ENCODE peak calls at places on chromosomes 5 and 9, in four cellular contexts. N, Q, S and M are unnamed samples.

GRCh38 chr5:126694403-126694802 is 82.5 kb upstream of the LMNB1 start:
- DNase-seq in N (no peak), S (no peak), Q (no peak), M (no peak)

GRCh38 chr5:128494516-128494915 is 43.5 kb downstream of the FBN2 start:
- DNase-seq in S (no peak), N (no peak), Q (no peak), M (no peak)

GRCh38 chr5:135448796-135449507 is 1.8 kb upstream of the DCANP1 start:
- DNase-seq in N (no peak), S (no peak), Q (no peak), M (no peak)

GRCh38 chr9:111897831-111898144 is 1.2 kb downstream of the UGCG start:
- DNase-seq in S (no peak), N (peak; percentile 5), Q (no peak), M (no peak)

GRCh38 chr5:173318881-173319609 is 9.2 kb downstream of the STC2 start:
- DNase-seq in Q (no peak), N (no peak), S (no peak), M (no peak)

GRCh38 chr9:27192291-27192960 is 83.4 kb downstream of the TEK start:
- DNase-seq in S (no peak), Q (no peak), N (no peak), M (no peak)

GRCh38 chr9:121445986-121446385 is 53.7 kb downstream of the GGTA1 start:
- DNase-seq in S (no peak), Q (no peak), N (no peak), M (no peak)

GRCh38 chr5:140420665-140421361 is 19.2 kb downstream of the ANKHD1 start:
- DNase-seq in N (no peak), S (no peak), Q (no peak), M (no peak)

GRCh38 chr9:93902051-93902779 is 52.9 kb downstream of the BARX1 start:
- DNase-seq in Q (no peak), S (no peak), N (no peak), M (no peak)

GRCh38 chr9:6616976-6617375 is 28.6 kb downstream of the GLDC start:
- DNase-seq in S (no peak), N (no peak), Q (no peak), M (no peak)

GRCh38 chr5:144033481-144033880 is 137.0 kb downstream of the YIPF5 start:
- DNase-seq in S (no peak), Q (no peak), N (no peak), M (no peak)

GRCh38 chr5:135126688-135127603 is 92.9 kb upstream of the PITX1 start:
- DNase-seq in S (no peak), Q (no peak), N (no peak), M (no peak)

GRCh38 chr9:92607088-92607487 is 62.8 kb downstream of the IPPK start:
- DNase-seq in N (no peak), Q (no peak), S (no peak), M (no peak)

GRCh38 chr5:10307206-10308148 is at the start of gene CMBL:
- DNase-seq in N (peak; percentile 53), Q (no peak), S (peak; percentile 56), M (no peak)

GRCh38 chr9:121354141-121354540 is 15.9 kb downstream of the STOM start:
- DNase-seq in Q (no peak), N (no peak), S (no peak), M (no peak)

GRCh38 chr5:73160239-73160671 is 12.7 kb upstream of the TMEM174 start:
- DNase-seq in Q (no peak), S (no peak), N (no peak), M (no peak)

DNA sequence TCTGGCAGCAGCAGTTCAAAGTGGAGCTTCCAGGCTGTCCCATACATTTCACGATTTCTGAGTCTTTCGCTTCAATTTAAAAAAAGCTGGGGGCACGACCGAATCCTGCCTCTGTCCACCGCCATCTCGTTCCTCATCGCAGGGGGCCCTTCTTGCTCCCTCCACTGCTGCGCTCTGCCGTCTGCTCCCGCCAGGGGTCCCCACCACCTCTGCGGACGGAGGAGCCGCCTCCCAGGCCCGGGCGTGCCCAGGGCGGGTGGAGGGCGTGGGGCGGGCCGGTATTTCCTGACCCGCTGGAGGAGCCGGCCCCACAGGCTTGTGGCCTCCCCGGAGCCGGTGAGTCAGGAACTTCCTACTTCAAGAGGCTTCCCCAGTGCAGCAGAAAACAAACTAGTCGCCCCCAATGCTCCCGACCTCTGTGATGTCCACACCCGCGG is 50.4 kb downstream of the USP20 start:
- DNase-seq in N (peak; percentile 82), Q (peak; percentile 79), S (peak; percentile 95), M (peak; percentile 72)
- H3K4me3 ChIP-seq in N (peak overlapping the region; percentile 31), Q (peak overlapping the region; percentile 92), S (peak overlapping the region; percentile 16), M (peak overlapping the region; percentile 51)

GRCh38 chr9:113477058-113477457 is 13.5 kb downstream of the RGS3 start:
- DNase-seq in N (no peak), S (no peak), Q (no peak), M (no peak)
- H3K27me3 ChIP-seq in N (no peaks in the 10 kb centered on the region), S (no peaks in the 10 kb centered on the region), Q (no peaks in the 10 kb centered on the region), M (no peaks in the 10 kb centered on the region)

GRCh38 chr9:14308751-14309140 is 5.2 kb downstream of the NFIB start:
- DNase-seq in S (no peak), Q (no peak), N (no peak), M (no peak)

GRCh38 chr9:14309403-14309802 is 4.5 kb downstream of the NFIB start:
- DNase-seq in N (no peak), S (no peak), Q (no peak), M (no peak)

GRCh38 chr9:14306188-14306587 is 7.8 kb downstream of the NFIB start:
- DNase-seq in S (no peak), N (no peak), Q (no peak), M (no peak)

GRCh38 chr9:14306672-14307646 is 7.0 kb downstream of the NFIB start:
- DNase-seq in N (no peak), S (no peak), Q (no peak), M (no peak)

GRCh38 chr9:14307989-14308750 is 5.8 kb downstream of the NFIB start:
- DNase-seq in S (no peak), N (no peak), Q (no peak), M (no peak)
- H3K4me1 ChIP-seq in S (peaks cover 13% of the 10 kb centered on the region), N (peaks cover 32% of the 10 kb centered on the region), Q (no peaks in the 10 kb centered on the region), M (peaks cover 66% of the 10 kb centered on the region)

GRCh38 chr5:191949-192690 is 825 bp downstream of the LRRC14B start:
- DNase-seq in Q (no peak), N (no peak), S (no peak), M (no peak)

GRCh38 chr5:194102-194501 is 2.8 kb downstream of the LRRC14B start:
- DNase-seq in Q (no peak), S (no peak), N (no peak), M (no peak)

GRCh38 chr5:191036-191948 is at the start of gene LRRC14B:
- DNase-seq in S (no peak), Q (no peak), N (no peak), M (no peak)

GRCh38 chr5:192970-193831 is 1.9 kb downstream of the LRRC14B start:
- DNase-seq in N (no peak), Q (no peak), S (no peak), M (no peak)

DNA sequence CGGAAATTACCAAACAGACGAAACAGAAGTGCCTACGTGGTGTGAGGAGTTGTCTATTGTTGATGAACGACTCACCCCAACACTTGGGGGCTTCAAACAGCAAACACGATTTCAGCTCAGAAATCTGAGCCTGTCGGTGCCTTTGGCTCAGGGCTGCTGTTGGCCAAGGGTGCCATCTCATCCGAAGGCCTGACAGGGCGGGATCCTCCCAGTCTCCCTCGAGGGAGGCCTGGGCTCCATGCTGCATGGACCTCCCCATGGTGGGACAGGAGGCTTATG is 1.3 kb downstream of the LRRC14B start:
- DNase-seq in Q (no peak), N (no peak), S (no peak), M (no peak)
- H3K4me3 ChIP-seq in Q (no peak overlapping the region), N (no peak overlapping the region), S (no peak overlapping the region), M (no peak overlapping the region)